ENCODE peak calls at places on chromosomes 5 and 9, in ten cellular contexts. One of them, this sample, is unnamed.

GRCh38 chr5:67462150-67462549 is 265.6 kb upstream of the CD180 start:
- DNase-seq in sigmoid colon: no peak
- DNase-seq in adrenal gland: no peak
- DNase-seq in fibroblast of lung: no peak
- DNase-seq in prostate gland: no peak
- DNase-seq in cardiac fibroblast: no peak
- DNase-seq in choroid plexus epithelial cell: no peak
- DNase-seq in stomach: no peak
- DNase-seq in foreskin fibroblast: peak
- DNase-seq in Panc1: no peak
- DNase-seq in this sample: no peak

GRCh38 chr5:73380710-73381586 is 67.6 kb downstream of the FOXD1 start:
- DNase-seq in sigmoid colon: no peak
- DNase-seq in adrenal gland: no peak
- DNase-seq in fibroblast of lung: no peak
- DNase-seq in prostate gland: no peak
- DNase-seq in cardiac fibroblast: no peak
- DNase-seq in choroid plexus epithelial cell: no peak
- DNase-seq in stomach: no peak
- DNase-seq in foreskin fibroblast: no peak
- DNase-seq in Panc1: no peak
- DNase-seq in this sample: no peak

GRCh38 chr9:90936380-90936779 is 134.8 kb downstream of the SYK start:
- DNase-seq in sigmoid colon: no peak
- DNase-seq in adrenal gland: no peak
- DNase-seq in fibroblast of lung: peak
- DNase-seq in prostate gland: no peak
- DNase-seq in cardiac fibroblast: no peak
- DNase-seq in choroid plexus epithelial cell: no peak
- DNase-seq in stomach: no peak
- DNase-seq in foreskin fibroblast: no peak
- DNase-seq in Panc1: no peak
- DNase-seq in this sample: no peak

GRCh38 chr9:121989010-121989409 is 104.1 kb downstream of the TTLL11 start:
- DNase-seq in sigmoid colon: no peak
- DNase-seq in adrenal gland: no peak
- DNase-seq in fibroblast of lung: no peak
- DNase-seq in prostate gland: no peak
- DNase-seq in cardiac fibroblast: peak
- DNase-seq in choroid plexus epithelial cell: peak
- DNase-seq in stomach: no peak
- DNase-seq in foreskin fibroblast: peak
- DNase-seq in Panc1: no peak
- DNase-seq in this sample: no peak

GRCh38 chr9:108057421-108058136 is 568.0 kb upstream of the KLF4 start:
- DNase-seq in sigmoid colon: peak
- DNase-seq in adrenal gland: peak
- DNase-seq in fibroblast of lung: peak
- DNase-seq in prostate gland: peak
- DNase-seq in cardiac fibroblast: peak
- DNase-seq in choroid plexus epithelial cell: peak
- DNase-seq in stomach: no peak
- DNase-seq in foreskin fibroblast: peak
- DNase-seq in Panc1: no peak
- DNase-seq in this sample: peak

GRCh38 chr5:3980146-3980545 is 384.5 kb downstream of the IRX1 start:
- DNase-seq in sigmoid colon: no peak
- DNase-seq in adrenal gland: no peak
- DNase-seq in fibroblast of lung: no peak
- DNase-seq in prostate gland: no peak
- DNase-seq in cardiac fibroblast: no peak
- DNase-seq in choroid plexus epithelial cell: no peak
- DNase-seq in stomach: no peak
- DNase-seq in foreskin fibroblast: no peak
- DNase-seq in Panc1: no peak
- DNase-seq in this sample: no peak

GRCh38 chr5:157865844-157866243 is 6.9 kb upstream of the CLINT1 start:
- DNase-seq in sigmoid colon: no peak
- DNase-seq in adrenal gland: no peak
- DNase-seq in fibroblast of lung: peak
- DNase-seq in prostate gland: no peak
- DNase-seq in cardiac fibroblast: no peak
- DNase-seq in choroid plexus epithelial cell: no peak
- DNase-seq in stomach: no peak
- DNase-seq in foreskin fibroblast: peak
- DNase-seq in Panc1: no peak
- DNase-seq in this sample: peak

GRCh38 chr5:8844847-8845246 is 701.0 kb downstream of the SEMA5A start:
- DNase-seq in sigmoid colon: no peak
- DNase-seq in adrenal gland: no peak
- DNase-seq in fibroblast of lung: no peak
- DNase-seq in prostate gland: no peak
- DNase-seq in cardiac fibroblast: peak
- DNase-seq in choroid plexus epithelial cell: no peak
- DNase-seq in stomach: no peak
- DNase-seq in foreskin fibroblast: peak
- DNase-seq in Panc1: no peak
- DNase-seq in this sample: no peak

GRCh38 chr9:122936883-122937282 is 3.9 kb upstream of the RABGAP1 start:
- DNase-seq in sigmoid colon: no peak
- DNase-seq in adrenal gland: no peak
- DNase-seq in fibroblast of lung: no peak
- DNase-seq in prostate gland: no peak
- DNase-seq in cardiac fibroblast: no peak
- DNase-seq in choroid plexus epithelial cell: no peak
- DNase-seq in stomach: no peak
- DNase-seq in foreskin fibroblast: no peak
- DNase-seq in Panc1: no peak
- DNase-seq in this sample: no peak

GRCh38 chr5:132764671-132765070 is 12.4 kb downstream of the SEPTIN8 start:
- DNase-seq in sigmoid colon: no peak
- DNase-seq in adrenal gland: no peak
- DNase-seq in fibroblast of lung: no peak
- DNase-seq in prostate gland: no peak
- DNase-seq in cardiac fibroblast: no peak
- DNase-seq in choroid plexus epithelial cell: no peak
- DNase-seq in stomach: no peak
- DNase-seq in foreskin fibroblast: no peak
- DNase-seq in Panc1: no peak
- DNase-seq in this sample: no peak

GRCh38 chr9:37936965-37937364 is 33.0 kb upstream of the SLC25A51 start:
- DNase-seq in sigmoid colon: no peak
- DNase-seq in adrenal gland: peak
- DNase-seq in fibroblast of lung: peak
- DNase-seq in prostate gland: no peak
- DNase-seq in cardiac fibroblast: peak
- DNase-seq in choroid plexus epithelial cell: peak
- DNase-seq in stomach: no peak
- DNase-seq in foreskin fibroblast: peak
- DNase-seq in Panc1: no peak
- DNase-seq in this sample: peak

GRCh38 chr5:134124289-134125194 is 10.1 kb downstream of the TCF7 start:
- DNase-seq in sigmoid colon: no peak
- DNase-seq in adrenal gland: no peak
- DNase-seq in fibroblast of lung: peak
- DNase-seq in prostate gland: no peak
- DNase-seq in cardiac fibroblast: no peak
- DNase-seq in choroid plexus epithelial cell: no peak
- DNase-seq in stomach: no peak
- DNase-seq in foreskin fibroblast: peak
- DNase-seq in Panc1: no peak
- DNase-seq in this sample: no peak

GRCh38 chr5:60404171-60404570 is 295.8 kb downstream of the DEPDC1B start:
- DNase-seq in sigmoid colon: no peak
- DNase-seq in adrenal gland: no peak
- DNase-seq in fibroblast of lung: peak
- DNase-seq in prostate gland: no peak
- DNase-seq in cardiac fibroblast: no peak
- DNase-seq in choroid plexus epithelial cell: peak
- DNase-seq in stomach: no peak
- DNase-seq in foreskin fibroblast: no peak
- DNase-seq in Panc1: no peak
- DNase-seq in this sample: no peak

GRCh38 chr5:179875741-179876667 is 17.4 kb upstream of the MRNIP start:
- DNase-seq in sigmoid colon: no peak
- DNase-seq in adrenal gland: no peak
- DNase-seq in fibroblast of lung: no peak
- DNase-seq in prostate gland: no peak
- DNase-seq in cardiac fibroblast: no peak
- DNase-seq in choroid plexus epithelial cell: no peak
- DNase-seq in stomach: no peak
- DNase-seq in foreskin fibroblast: no peak
- DNase-seq in Panc1: no peak
- DNase-seq in this sample: no peak

GRCh38 chr9:74334308-74334707 is 162.8 kb upstream of the RORB start:
- DNase-seq in sigmoid colon: no peak
- DNase-seq in adrenal gland: no peak
- DNase-seq in fibroblast of lung: no peak
- DNase-seq in prostate gland: no peak
- DNase-seq in cardiac fibroblast: no peak
- DNase-seq in choroid plexus epithelial cell: no peak
- DNase-seq in stomach: no peak
- DNase-seq in foreskin fibroblast: no peak
- DNase-seq in Panc1: no peak
- DNase-seq in this sample: no peak

GRCh38 chr9:74331607-74332006 is 165.5 kb upstream of the RORB start:
- DNase-seq in sigmoid colon: no peak
- DNase-seq in adrenal gland: no peak
- DNase-seq in fibroblast of lung: no peak
- DNase-seq in prostate gland: no peak
- DNase-seq in cardiac fibroblast: no peak
- DNase-seq in choroid plexus epithelial cell: no peak
- DNase-seq in stomach: no peak
- DNase-seq in foreskin fibroblast: no peak
- DNase-seq in Panc1: no peak
- DNase-seq in this sample: no peak

GRCh38 chr9:74336161-74336560 is 161.0 kb upstream of the RORB start:
- DNase-seq in sigmoid colon: no peak
- DNase-seq in adrenal gland: no peak
- DNase-seq in fibroblast of lung: peak
- DNase-seq in prostate gland: no peak
- DNase-seq in cardiac fibroblast: no peak
- DNase-seq in choroid plexus epithelial cell: no peak
- DNase-seq in stomach: no peak
- DNase-seq in foreskin fibroblast: no peak
- DNase-seq in Panc1: no peak
- DNase-seq in this sample: no peak

GRCh38 chr9:74333633-74334032 is 163.5 kb upstream of the RORB start:
- DNase-seq in sigmoid colon: no peak
- DNase-seq in adrenal gland: no peak
- DNase-seq in fibroblast of lung: no peak
- DNase-seq in prostate gland: no peak
- DNase-seq in cardiac fibroblast: no peak
- DNase-seq in choroid plexus epithelial cell: no peak
- DNase-seq in stomach: no peak
- DNase-seq in foreskin fibroblast: no peak
- DNase-seq in Panc1: no peak
- DNase-seq in this sample: no peak

GRCh38 chr9:74330487-74331214 is 166.5 kb upstream of the RORB start:
- DNase-seq in sigmoid colon: no peak
- DNase-seq in adrenal gland: no peak
- DNase-seq in fibroblast of lung: no peak
- DNase-seq in prostate gland: no peak
- DNase-seq in cardiac fibroblast: no peak
- DNase-seq in choroid plexus epithelial cell: no peak
- DNase-seq in stomach: no peak
- DNase-seq in foreskin fibroblast: peak
- DNase-seq in Panc1: no peak
- DNase-seq in this sample: no peak
- H3K4me3 ChIP-seq in sigmoid colon: no peak
- H3K4me3 ChIP-seq in adrenal gland: no peak
- H3K4me3 ChIP-seq in fibroblast of lung: no peak
- H3K4me3 ChIP-seq in prostate gland: no peak
- H3K4me3 ChIP-seq in cardiac fibroblast: no peak
- H3K4me3 ChIP-seq in choroid plexus epithelial cell: no peak
- H3K4me3 ChIP-seq in stomach: no peak
- H3K4me3 ChIP-seq in foreskin fibroblast: no peak
- H3K4me3 ChIP-seq in Panc1: no peak
- H3K4me3 ChIP-seq in this sample: no peak

GRCh38 chr5:57173318-57174127 is at the start of gene GPBP1:
- DNase-seq in sigmoid colon: peak
- DNase-seq in adrenal gland: peak
- DNase-seq in fibroblast of lung: peak
- DNase-seq in prostate gland: peak
- DNase-seq in cardiac fibroblast: peak
- DNase-seq in choroid plexus epithelial cell: peak
- DNase-seq in stomach: peak
- DNase-seq in foreskin fibroblast: peak
- DNase-seq in Panc1: peak
- DNase-seq in this sample: peak
- TF ChIP-seq CTCF in sigmoid colon: no peak
- TF ChIP-seq CTCF in adrenal gland: no peak
- TF ChIP-seq CTCF in fibroblast of lung: no peak
- TF ChIP-seq CTCF in prostate gland: peak
- TF ChIP-seq CTCF in cardiac fibroblast: no peak
- TF ChIP-seq CTCF in choroid plexus epithelial cell: no peak
- TF ChIP-seq CTCF in stomach: no peak
- TF ChIP-seq CTCF in foreskin fibroblast: no peak
- TF ChIP-seq CTCF in Panc1: no peak
- TF ChIP-seq CTCF in this sample: no peak

GRCh38 chr5:168528521-168529360 is at the start of gene FBLL1:
- DNase-seq in sigmoid colon: no peak
- DNase-seq in adrenal gland: peak
- DNase-seq in fibroblast of lung: peak
- DNase-seq in prostate gland: no peak
- DNase-seq in cardiac fibroblast: peak
- DNase-seq in choroid plexus epithelial cell: peak
- DNase-seq in stomach: no peak
- DNase-seq in foreskin fibroblast: peak
- DNase-seq in Panc1: no peak
- DNase-seq in this sample: no peak
- H3K4me3 ChIP-seq in sigmoid colon: peak
- H3K4me3 ChIP-seq in adrenal gland: peak
- H3K4me3 ChIP-seq in fibroblast of lung: no peak
- H3K4me3 ChIP-seq in prostate gland: peak
- H3K4me3 ChIP-seq in cardiac fibroblast: peak
- H3K4me3 ChIP-seq in choroid plexus epithelial cell: peak
- H3K4me3 ChIP-seq in stomach: peak
- H3K4me3 ChIP-seq in foreskin fibroblast: peak
- H3K4me3 ChIP-seq in Panc1: peak
- H3K4me3 ChIP-seq in this sample: peak

DNA sequence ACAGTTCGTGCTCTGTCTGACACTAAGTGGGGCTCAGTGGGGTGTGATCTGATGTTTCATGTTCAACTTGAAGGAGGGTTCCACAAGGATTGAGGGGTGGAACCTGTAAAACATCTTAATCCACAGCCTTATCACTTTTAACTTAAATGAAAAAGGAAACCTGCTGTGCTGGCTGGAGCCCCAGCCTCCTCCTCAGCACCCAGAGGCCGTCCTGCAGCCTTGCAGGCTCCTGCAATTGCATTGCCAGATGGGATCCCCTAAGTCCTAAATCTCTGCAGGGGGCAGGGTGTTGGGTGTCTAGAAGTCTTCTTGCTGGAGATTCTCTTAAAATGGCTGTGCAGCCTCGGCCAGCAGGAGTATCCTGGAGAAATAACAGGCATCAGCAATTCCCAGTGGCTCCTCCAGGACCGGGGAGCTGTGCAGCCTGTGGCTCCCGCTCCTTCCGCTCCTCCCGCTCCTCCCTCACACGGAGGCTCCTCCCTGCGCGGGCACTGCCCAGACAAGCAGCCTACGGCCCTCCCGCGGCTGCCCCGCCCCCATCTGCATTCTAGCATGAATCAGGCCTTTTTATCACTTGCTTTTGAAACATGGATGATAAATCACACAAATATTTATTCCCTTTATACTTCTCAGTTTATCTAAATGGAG is 131.0 kb downstream of the ADAMTS16 start:
- DNase-seq in sigmoid colon: peak
- DNase-seq in adrenal gland: peak
- DNase-seq in fibroblast of lung: peak
- DNase-seq in prostate gland: peak
- DNase-seq in cardiac fibroblast: peak
- DNase-seq in choroid plexus epithelial cell: peak
- DNase-seq in stomach: peak
- DNase-seq in foreskin fibroblast: peak
- DNase-seq in Panc1: peak
- DNase-seq in this sample: no peak
- TF ChIP-seq CTCF in sigmoid colon: no peak
- TF ChIP-seq CTCF in adrenal gland: no peak
- TF ChIP-seq CTCF in fibroblast of lung: no peak
- TF ChIP-seq CTCF in prostate gland: no peak
- TF ChIP-seq CTCF in cardiac fibroblast: no peak
- TF ChIP-seq CTCF in choroid plexus epithelial cell: peak
- TF ChIP-seq CTCF in stomach: no peak
- TF ChIP-seq CTCF in foreskin fibroblast: no peak
- TF ChIP-seq CTCF in Panc1: no peak
- TF ChIP-seq CTCF in this sample: no peak